ENCODE peak calls at places on chromosomes 7 and 10, in four cellular contexts. U is hepatocyte, Y is body of pancreas, F is A549. B is an unnamed sample.

GRCh38 chr7:26856481-26856880 is 7.9 kb downstream of the SKAP2 start:
- DNase-seq in U (no peak), Y (no peak), F (no peak), B (no peak)

GRCh38 chr7:77524732-77525131 is 12.4 kb upstream of the PTPN12 start:
- DNase-seq in U (no peak), Y (no peak), F (no peak), B (no peak)

GRCh38 chr7:123966936-123967335 is 41.9 kb downstream of the SPAM1 start:
- DNase-seq in U (peak; percentile 20), Y (no peak), F (no peak), B (no peak)

GRCh38 chr7:47482013-47482761 is 99.7 kb downstream of the TNS3 start:
- DNase-seq in U (peak; percentile 78), Y (peak; percentile 72), F (no peak), B (no peak)

GRCh38 chr10:13365168-13365687 is 17.1 kb upstream of the SEPHS1 start:
- DNase-seq in U (no peak), Y (no peak), F (no peak), B (no peak)

GRCh38 chr10:13439771-13440708 is 88.8 kb downstream of the BEND7 start:
- DNase-seq in U (peak; percentile 79), Y (peak; percentile 70), F (peak; percentile 32), B (no peak)

GRCh38 chr10:88687853-88688467 is 18.1 kb upstream of the LIPK start:
- DNase-seq in U (peak; percentile 19), Y (no peak), F (peak; percentile 36), B (no peak)

GRCh38 chr10:71079761-71080380 is 132.5 kb upstream of the UNC5B start:
- DNase-seq in U (no peak), Y (no peak), F (no peak), B (no peak)

GRCh38 chr10:43344051-43344450 is 27.4 kb upstream of the FXYD4 start:
- DNase-seq in U (no peak), Y (no peak), F (no peak), B (no peak)

GRCh38 chr7:55493416-55493815 is 78.9 kb downstream of the VOPP1 start:
- DNase-seq in U (no peak), Y (no peak), F (no peak), B (no peak)

GRCh38 chr7:79610301-79610700 is 156.8 kb upstream of the MAGI2 start:
- DNase-seq in U (no peak), Y (no peak), F (no peak), B (no peak)

GRCh38 chr7:12607134-12607533 is 36.6 kb downstream of the SCIN start:
- DNase-seq in U (no peak), Y (no peak), F (no peak), B (no peak)

GRCh38 chr7:24980695-24981543 is 941 bp upstream of the OSBPL3 start:
- DNase-seq in U (peak; percentile 76), Y (peak; percentile 19), F (peak; percentile 34), B (no peak)

GRCh38 chr7:55074008-55074499 is 55.2 kb downstream of the EGFR start:
- DNase-seq in U (peak; percentile 81), Y (peak; percentile 52), F (peak; percentile 98), B (peak; percentile 93)

GRCh38 chr7:130872756-130873448 is 138.9 kb upstream of the KLF14 start:
- DNase-seq in U (no peak), Y (no peak), F (no peak), B (no peak)

GRCh38 chr7:29454464-29454863 is 109.2 kb upstream of the PRR15 start:
- DNase-seq in U (no peak), Y (no peak), F (no peak), B (no peak)

GRCh38 chr7:29449569-29450260 is 113.9 kb upstream of the PRR15 start:
- DNase-seq in U (peak; percentile 33), Y (no peak), F (peak; percentile 76), B (no peak)

GRCh38 chr7:29454899-29455451 is 108.7 kb upstream of the PRR15 start:
- DNase-seq in U (no peak), Y (no peak), F (no peak), B (no peak)

GRCh38 chr7:29457141-29457561 is 106.5 kb upstream of the PRR15 start:
- DNase-seq in U (no peak), Y (no peak), F (no peak), B (no peak)

DNA sequence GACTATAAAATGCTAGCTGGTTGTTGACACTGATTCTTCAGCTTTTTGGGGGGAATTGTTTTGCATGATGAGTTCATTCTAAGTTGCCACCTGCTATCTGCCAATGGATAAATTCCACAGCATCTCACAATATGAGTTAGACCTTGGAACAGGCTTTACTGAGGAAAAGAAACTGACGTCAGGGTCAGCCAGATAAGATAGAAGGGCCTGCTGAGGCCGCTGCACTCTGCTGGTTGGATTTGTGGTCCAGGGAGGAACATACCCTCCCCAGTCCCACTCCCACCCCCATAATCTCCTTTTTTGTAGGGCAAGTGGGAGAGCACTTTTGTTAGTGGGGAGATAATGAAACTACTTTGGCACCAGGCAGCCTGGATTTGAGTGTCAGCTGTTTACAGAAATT is 110.6 kb upstream of the PRR15 start:
- DNase-seq in U (peak; percentile 50), Y (no peak), F (no peak), B (no peak)
- H3K27ac ChIP-seq in U (peak overlapping the region; percentile 73), Y (no peak overlapping the region), F (peak overlapping the region; percentile 35), B (no peak overlapping the region)

GRCh38 chr10:80472234-80473095 is 18.4 kb downstream of the TSPAN14 start:
- DNase-seq in U (no peak), Y (no peak), F (peak; percentile 52), B (peak; percentile 78)

GRCh38 chr10:80474597-80474910 is 20.4 kb downstream of the TSPAN14 start:
- DNase-seq in U (no peak), Y (no peak), F (no peak), B (no peak)

GRCh38 chr10:80474920-80475319 is 20.8 kb downstream of the TSPAN14 start:
- DNase-seq in U (no peak), Y (no peak), F (no peak), B (no peak)

GRCh38 chr10:80473096-80473657 is 19.1 kb downstream of the TSPAN14 start:
- DNase-seq in U (no peak), Y (no peak), F (no peak), B (no peak)

DNA sequence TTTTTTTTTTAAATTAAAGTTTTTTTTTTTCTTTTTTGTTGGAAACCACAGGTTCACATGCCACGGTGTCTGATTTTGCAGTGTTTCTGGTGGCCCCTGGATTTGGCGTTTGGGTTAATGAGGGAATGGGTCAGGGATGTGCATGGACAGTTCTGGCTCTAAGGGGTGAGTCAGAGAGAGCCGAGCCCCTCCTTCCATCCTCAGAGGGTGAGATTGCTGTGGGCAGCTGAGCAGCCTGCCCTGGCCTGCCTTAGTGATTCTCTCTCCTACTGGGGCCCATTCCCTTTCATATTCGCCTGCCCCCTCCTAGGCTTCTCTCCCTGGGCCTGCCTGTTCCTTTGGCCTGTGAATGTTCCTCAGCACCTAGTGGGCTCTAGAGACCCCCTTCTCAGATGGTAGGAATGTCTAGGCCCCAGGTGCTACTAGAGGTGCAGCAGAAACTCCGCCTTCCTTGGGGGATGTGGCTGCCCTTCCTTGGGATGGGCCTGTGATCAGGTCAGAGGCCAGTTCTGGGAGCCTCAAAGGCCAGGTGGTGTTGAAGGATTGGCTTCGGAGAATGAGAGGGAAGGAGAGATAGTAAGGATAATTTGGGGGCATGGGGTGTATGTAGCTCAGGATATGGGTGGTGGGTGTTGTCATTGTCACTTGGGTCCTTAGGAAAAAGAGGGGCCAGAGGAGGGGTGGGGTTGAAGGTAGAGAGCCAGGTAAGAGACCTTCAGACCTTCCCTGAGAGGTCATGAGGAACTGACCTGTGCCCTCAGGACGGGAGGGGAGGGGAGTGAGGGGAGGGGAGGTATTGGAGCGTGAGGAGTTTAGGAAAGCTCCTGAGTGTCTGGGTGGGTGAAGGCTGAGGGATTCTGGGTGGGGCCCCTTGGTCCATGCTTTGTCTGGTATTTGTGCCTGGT is 19.8 kb downstream of the TSPAN14 start:
- DNase-seq in U (no peak), Y (no peak), F (no peak), B (no peak)
- H3K4me1 ChIP-seq in U (peaks cover 26% of the 10 kb centered on the region), Y (peaks cover 49% of the 10 kb centered on the region), F (peaks cover 89% of the 10 kb centered on the region), B (peaks cover 72% of the 10 kb centered on the region)

GRCh38 chr7:113304104-113304503 is 185.8 kb upstream of the SMIM30 start:
- DNase-seq in U (no peak), Y (no peak), F (no peak), B (no peak)

GRCh38 chr7:113301141-113301540 is 182.8 kb upstream of the SMIM30 start:
- DNase-seq in U (no peak), Y (no peak), F (no peak), B (no peak)

GRCh38 chr7:113301983-113302382 is 183.6 kb upstream of the SMIM30 start:
- DNase-seq in U (no peak), Y (no peak), F (no peak), B (no peak)

GRCh38 chr7:113298501-113298900 is 180.1 kb upstream of the SMIM30 start:
- DNase-seq in U (no peak), Y (no peak), F (no peak), B (no peak)

GRCh38 chr7:113299748-113300147 is 181.4 kb upstream of the SMIM30 start:
- DNase-seq in U (no peak), Y (no peak), F (no peak), B (no peak)
- H3K27ac ChIP-seq in U (no peak overlapping the region), Y (no peak overlapping the region), F (no peak overlapping the region), B (no peak overlapping the region)

GRCh38 chr10:77622822-77623410 is 14.7 kb downstream of the KCNMA1 start:
- DNase-seq in U (no peak), Y (no peak), F (no peak), B (no peak)

GRCh38 chr10:77628906-77629730 is 8.5 kb downstream of the KCNMA1 start:
- DNase-seq in U (no peak), Y (no peak), F (peak; percentile 65), B (no peak)

GRCh38 chr10:77629775-77630565 is 7.6 kb downstream of the KCNMA1 start:
- DNase-seq in U (no peak), Y (no peak), F (no peak), B (no peak)

GRCh38 chr10:77625379-77625778 is 12.2 kb downstream of the KCNMA1 start:
- DNase-seq in U (no peak), Y (no peak), F (no peak), B (no peak)

GRCh38 chr10:77626266-77626935 is 11.2 kb downstream of the KCNMA1 start:
- DNase-seq in U (no peak), Y (no peak), F (no peak), B (no peak)
- H3K4me1 ChIP-seq in U (peaks cover 8% of the 10 kb centered on the region), Y (no peaks in the 10 kb centered on the region), F (peaks cover 30% of the 10 kb centered on the region), B (peaks cover 17% of the 10 kb centered on the region)

DNA sequence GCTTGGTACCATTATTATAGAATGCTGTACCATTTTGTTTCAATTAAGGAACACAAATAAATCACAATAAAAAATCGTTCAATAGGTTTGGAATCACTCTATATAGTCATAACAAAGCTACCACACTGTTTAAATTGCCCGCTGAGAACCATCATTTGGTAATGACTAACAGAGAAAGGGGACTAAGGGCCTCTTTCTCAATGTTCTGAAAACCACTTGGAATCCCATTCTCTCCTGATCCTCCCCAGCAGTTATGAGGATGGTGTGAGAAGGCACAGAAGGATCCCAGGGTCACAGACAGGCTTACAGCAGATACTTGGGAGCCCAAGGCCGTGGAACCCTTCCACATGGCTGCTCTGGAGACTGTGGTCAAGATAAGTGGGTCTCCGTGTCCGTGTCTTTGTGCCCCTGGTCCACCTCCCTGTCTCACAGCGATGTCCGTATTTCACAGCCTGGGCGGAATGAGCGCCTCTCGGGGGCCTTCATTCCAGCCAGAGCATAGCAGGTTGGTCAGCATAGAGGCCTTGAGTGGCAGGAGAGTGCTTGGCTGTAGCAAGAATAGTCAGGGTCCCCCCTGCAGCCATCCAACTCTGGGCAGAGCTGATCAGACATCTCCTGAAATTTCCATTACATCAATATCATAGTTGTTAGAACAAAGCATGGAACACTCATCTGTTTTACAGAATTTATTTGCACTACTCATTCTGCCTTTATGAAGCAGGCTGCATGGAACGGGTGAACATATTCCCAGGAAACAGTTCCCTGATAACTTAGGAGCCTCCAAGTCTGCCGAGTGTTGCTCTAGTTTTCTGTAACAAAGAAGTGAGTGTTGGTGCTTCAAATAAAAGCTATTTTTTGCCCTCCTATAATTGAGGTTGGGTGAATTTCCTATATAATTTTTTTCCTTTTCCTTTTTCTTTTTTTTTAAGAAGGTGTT is 255.5 kb downstream of the INHBA start:
- DNase-seq in U (no peak), Y (no peak), F (no peak), B (no peak)
- H3K27ac ChIP-seq in U (peak overlapping the region; percentile 76), Y (no peak overlapping the region), F (no peak overlapping the region), B (no peak overlapping the region)

GRCh38 chr7:101118856-101119255 is 8.0 kb upstream of the SERPINE1 start:
- DNase-seq in U (no peak), Y (no peak), F (no peak), B (no peak)
- H3K4me1 ChIP-seq in U (peaks cover 18% of the 10 kb centered on the region), Y (no peaks in the 10 kb centered on the region), F (peaks cover 83% of the 10 kb centered on the region), B (peaks cover 19% of the 10 kb centered on the region)